ENCODE peak calls at places on chromosomes 6 and 20, in five cellular contexts. S, J, U, R and D are unnamed samples.
A peak's percentile ranks its signal among the peaks of the same experiment; 100 is the strongest.

GRCh38 chr20:32761831-32762753 is at the start of gene DNMT3B:
- DNase-seq in S (peak; percentile 85), J (peak; percentile 64), U (peak; percentile 81), R (peak; percentile 55), D (peak; percentile 66)

GRCh38 chr6:16396497-16397319 is 158.3 kb downstream of the GMPR start:
- DNase-seq in S (no peak), J (no peak), U (no peak), R (no peak), D (no peak)

GRCh38 chr6:82882363-82883033 is 183.1 kb downstream of the UBE3D start:
- DNase-seq in S (no peak), J (no peak), U (no peak), R (no peak), D (no peak)

GRCh38 chr20:17500271-17500670 is 30.9 kb downstream of the BFSP1 start:
- DNase-seq in S (no peak), J (no peak), U (no peak), R (no peak), D (no peak)

GRCh38 chr6:14309516-14309915 is 191.9 kb downstream of the CD83 start:
- DNase-seq in S (no peak), J (no peak), U (no peak), R (no peak), D (no peak)

GRCh38 chr6:139151425-139152087 is 16.7 kb downstream of the HECA start:
- DNase-seq in S (no peak), J (no peak), U (no peak), R (no peak), D (no peak)

GRCh38 chr6:88870728-88871330 is 92.6 kb downstream of the RNGTT start:
- DNase-seq in S (peak; percentile 34), J (peak; percentile 71), U (peak; percentile 11), R (no peak), D (peak; percentile 22)

GRCh38 chr6:80460396-80460912 is 354.0 kb downstream of the BCKDHB start:
- DNase-seq in S (no peak), J (no peak), U (no peak), R (no peak), D (no peak)

GRCh38 chr6:124055986-124056385 is 252.3 kb downstream of the NKAIN2 start:
- DNase-seq in S (no peak), J (no peak), U (no peak), R (no peak), D (no peak)

GRCh38 chr20:45905505-45906079 is 6.4 kb downstream of the PLTP start:
- DNase-seq in S (no peak), J (no peak), U (no peak), R (no peak), D (no peak)

GRCh38 chr20:43536041-43536816 is 22.6 kb upstream of the SGK2 start:
- DNase-seq in S (no peak), J (no peak), U (no peak), R (no peak), D (no peak)

GRCh38 chr6:149636116-149636515 is 12.4 kb downstream of the KATNA1 start:
- DNase-seq in S (no peak), J (no peak), U (no peak), R (no peak), D (no peak)

GRCh38 chr6:80488190-80488589 is 381.7 kb downstream of the BCKDHB start:
- DNase-seq in S (no peak), J (no peak), U (no peak), R (no peak), D (no peak)

GRCh38 chr6:12164508-12164770 is 125.7 kb upstream of the EDN1 start:
- DNase-seq in S (no peak), J (no peak), U (no peak), R (no peak), D (no peak)

GRCh38 chr20:23622839-23623343 is 14.9 kb downstream of the CST3 start:
- DNase-seq in S (peak; percentile 66), J (peak; percentile 81), U (peak; percentile 40), R (peak; percentile 64), D (no peak)

DNA sequence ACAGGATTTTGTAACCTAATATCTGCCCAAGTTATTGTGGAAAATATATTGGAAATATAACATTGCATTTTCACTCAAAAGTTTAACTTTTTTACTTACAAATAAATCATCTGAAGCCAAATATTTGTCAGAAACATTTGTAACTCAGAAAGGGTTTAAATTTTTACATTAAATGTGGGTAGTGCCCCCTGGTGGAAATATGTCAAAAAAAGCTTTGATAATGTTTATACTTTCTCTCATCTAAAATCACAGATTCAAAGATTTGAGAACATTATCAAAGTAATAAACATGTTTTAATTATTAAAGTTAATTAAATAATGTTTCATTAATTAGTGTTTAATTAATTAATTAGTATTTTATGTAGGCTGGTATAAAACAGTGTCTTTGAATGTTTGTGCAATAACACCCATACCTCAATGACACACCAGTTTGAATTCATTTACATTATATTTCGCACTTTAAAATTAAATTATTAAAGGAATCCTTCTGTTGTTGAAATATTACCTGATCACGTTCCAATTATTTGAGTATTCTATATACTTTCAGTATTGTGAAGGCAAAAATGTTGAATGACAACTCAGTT is 320.1 kb upstream of the FKBP1C start:
- DNase-seq in S (no peak), J (no peak), U (no peak), R (no peak), D (no peak)
- TF ChIP-seq CTCF in S (peak; percentile 29), J (no peak), U (no peak), R (no peak), D (no peak)

GRCh38 chr20:21511850-21512633 is 1.8 kb downstream of the NKX2-2 start:
- DNase-seq in S (no peak), J (no peak), U (no peak), R (no peak), D (no peak)
- H3K27me3 ChIP-seq in S (peaks cover 100% of the 10 kb centered on the region), J (peaks cover 7% of the 10 kb centered on the region), U (no peaks in the 10 kb centered on the region), R (peaks cover 100% of the 10 kb centered on the region), D (peaks cover 92% of the 10 kb centered on the region)

DNA sequence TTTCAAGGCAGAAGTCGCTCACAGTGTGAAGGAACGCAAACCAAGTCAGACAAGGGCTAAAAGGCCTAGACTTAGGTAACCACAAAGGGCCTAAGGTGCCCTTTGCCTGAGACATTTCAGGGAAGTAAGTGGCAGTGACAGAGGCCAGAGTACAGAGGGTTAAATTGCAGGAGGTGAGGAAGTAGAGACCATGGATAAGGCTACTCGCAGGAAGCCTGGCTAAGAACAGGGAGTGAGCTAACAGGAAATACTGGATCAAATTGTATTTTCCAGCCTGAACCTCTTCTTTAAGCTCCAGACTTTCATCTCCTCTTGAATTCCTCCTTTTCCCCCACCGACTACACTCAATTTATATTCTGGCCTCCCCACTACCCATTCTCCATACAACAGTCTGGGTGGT is 16.6 kb downstream of the ZHX3 start:
- DNase-seq in S (no peak), J (no peak), U (no peak), R (no peak), D (no peak)
- H3K27ac ChIP-seq in S (peak overlapping the region; percentile 19), J (no peak overlapping the region), U (no peak overlapping the region), R (peak overlapping the region; percentile 57), D (no peak overlapping the region)

GRCh38 chr20:35006009-35006408 is 50.3 kb downstream of the MYH7B start:
- DNase-seq in S (no peak), J (no peak), U (no peak), R (no peak), D (no peak)

GRCh38 chr20:35007891-35008290 is 52.2 kb downstream of the MYH7B start:
- DNase-seq in S (no peak), J (no peak), U (peak; percentile 11), R (no peak), D (no peak)

GRCh38 chr20:35006531-35006971 is 50.9 kb downstream of the MYH7B start:
- DNase-seq in S (no peak), J (no peak), U (no peak), R (no peak), D (no peak)

GRCh38 chr20:35008411-35009342 is 53.0 kb downstream of the MYH7B start:
- DNase-seq in S (no peak), J (peak; percentile 23), U (peak; percentile 93), R (peak; percentile 48), D (no peak)

GRCh38 chr20:35007413-35007812 is 51.7 kb downstream of the MYH7B start:
- DNase-seq in S (no peak), J (no peak), U (peak; percentile 6), R (no peak), D (no peak)
- TF ChIP-seq CTCF in S (no peak), J (no peak), U (no peak), R (no peak), D (no peak)

GRCh38 chr6:37531026-37531425 is 31.3 kb upstream of the CCDC167 start:
- DNase-seq in S (no peak), J (no peak), U (no peak), R (no peak), D (no peak)
- H3K27me3 ChIP-seq in S (peaks cover 73% of the 10 kb centered on the region), J (no peaks in the 10 kb centered on the region), U (no peaks in the 10 kb centered on the region), R (peaks cover 54% of the 10 kb centered on the region), D (no peaks in the 10 kb centered on the region)

GRCh38 chr20:63787302-63787701 is 43.8 kb downstream of the ZBTB46 start:
- DNase-seq in S (peak; percentile 59), J (no peak), U (no peak), R (no peak), D (no peak)
- H3K27ac ChIP-seq in S (peak overlapping the region; percentile 84), J (no peak overlapping the region), U (no peak overlapping the region), R (peak overlapping the region; percentile 32), D (no peak overlapping the region)

GRCh38 chr6:117396228-117396627 is 29.5 kb downstream of the ROS1 start:
- DNase-seq in S (no peak), J (no peak), U (no peak), R (no peak), D (no peak)

GRCh38 chr6:117397536-117398227 is 28.1 kb downstream of the ROS1 start:
- DNase-seq in S (no peak), J (no peak), U (no peak), R (no peak), D (no peak)

GRCh38 chr6:117401799-117402198 is 23.9 kb downstream of the ROS1 start:
- DNase-seq in S (no peak), J (no peak), U (no peak), R (no peak), D (no peak)

GRCh38 chr6:117399126-117399525 is 26.6 kb downstream of the ROS1 start:
- DNase-seq in S (no peak), J (no peak), U (no peak), R (no peak), D (no peak)

GRCh38 chr6:117399924-117400323 is 25.8 kb downstream of the ROS1 start:
- DNase-seq in S (no peak), J (no peak), U (no peak), R (no peak), D (no peak)
- TF ChIP-seq CTCF in S (no peak), J (no peak), U (no peak), R (no peak), D (no peak)